ENCODE peak calls at places on chromosomes 1 and 21, in five cellular contexts. One of them, this sample, is unnamed.

GRCh38 chr1:224707849-224708725 is 92.0 kb downstream of the CNIH3 start:
- DNase-seq in fibroblast of the aortic adventitia: peak; percentile 86
- DNase-seq in upper lobe of left lung: no peak
- DNase-seq in naive thymus-derived CD4-positive, alpha-beta T cell: no peak
- DNase-seq in stomach: no peak
- DNase-seq in this sample: no peak

GRCh38 chr1:76035053-76035452 is 39.5 kb upstream of the ST6GALNAC3 start:
- DNase-seq in upper lobe of left lung: no peak
- DNase-seq in naive thymus-derived CD4-positive, alpha-beta T cell: no peak
- DNase-seq in stomach: no peak
- DNase-seq in fibroblast of the aortic adventitia: no peak
- DNase-seq in this sample: peak; percentile 31

GRCh38 chr1:220843481-220844011 is 35.7 kb upstream of the HLX start:
- DNase-seq in upper lobe of left lung: no peak
- DNase-seq in fibroblast of the aortic adventitia: peak; percentile 94
- DNase-seq in stomach: no peak
- DNase-seq in naive thymus-derived CD4-positive, alpha-beta T cell: no peak
- DNase-seq in this sample: no peak

GRCh38 chr1:202170726-202171125 is 10.3 kb upstream of the PTPN7 start:
- DNase-seq in fibroblast of the aortic adventitia: no peak
- DNase-seq in naive thymus-derived CD4-positive, alpha-beta T cell: no peak
- DNase-seq in upper lobe of left lung: no peak
- DNase-seq in stomach: no peak
- DNase-seq in this sample: peak; percentile 51

GRCh38 chr1:79259390-79260336 is 253.1 kb upstream of the ADGRL4 start:
- DNase-seq in stomach: no peak
- DNase-seq in fibroblast of the aortic adventitia: peak; percentile 75
- DNase-seq in naive thymus-derived CD4-positive, alpha-beta T cell: no peak
- DNase-seq in upper lobe of left lung: no peak
- DNase-seq in this sample: peak; percentile 52

GRCh38 chr21:31326478-31327247 is 17.4 kb downstream of the TIAM1 start:
- DNase-seq in naive thymus-derived CD4-positive, alpha-beta T cell: peak; percentile 48
- DNase-seq in stomach: no peak
- DNase-seq in fibroblast of the aortic adventitia: peak; percentile 51
- DNase-seq in upper lobe of left lung: no peak
- DNase-seq in this sample: no peak

GRCh38 chr1:88608139-88608943 is 75.7 kb upstream of the PKN2 start:
- DNase-seq in upper lobe of left lung: no peak
- DNase-seq in fibroblast of the aortic adventitia: peak; percentile 43
- DNase-seq in stomach: no peak
- DNase-seq in naive thymus-derived CD4-positive, alpha-beta T cell: no peak
- DNase-seq in this sample: peak; percentile 95

GRCh38 chr1:168092566-168093355 is 44.0 kb downstream of the GPR161 start:
- DNase-seq in stomach: no peak
- DNase-seq in naive thymus-derived CD4-positive, alpha-beta T cell: no peak
- DNase-seq in upper lobe of left lung: no peak
- DNase-seq in fibroblast of the aortic adventitia: peak; percentile 35
- DNase-seq in this sample: peak; percentile 3

GRCh38 chr1:1283821-1284220 is 3.6 kb downstream of the SCNN1D start:
- DNase-seq in fibroblast of the aortic adventitia: no peak
- DNase-seq in stomach: no peak
- DNase-seq in upper lobe of left lung: peak; percentile 23
- DNase-seq in naive thymus-derived CD4-positive, alpha-beta T cell: no peak
- DNase-seq in this sample: no peak

GRCh38 chr1:198495635-198496034 is 44.8 kb downstream of the ATP6V1G3 start:
- DNase-seq in upper lobe of left lung: no peak
- DNase-seq in stomach: no peak
- DNase-seq in fibroblast of the aortic adventitia: peak; percentile 23
- DNase-seq in naive thymus-derived CD4-positive, alpha-beta T cell: no peak
- DNase-seq in this sample: no peak

GRCh38 chr1:17874231-17874630 is 119.1 kb downstream of the ACTL8 start:
- DNase-seq in fibroblast of the aortic adventitia: peak; percentile 94
- DNase-seq in naive thymus-derived CD4-positive, alpha-beta T cell: no peak
- DNase-seq in upper lobe of left lung: no peak
- DNase-seq in stomach: no peak
- DNase-seq in this sample: no peak

GRCh38 chr1:10724052-10724494 is 72.4 kb downstream of the CASZ1 start:
- DNase-seq in naive thymus-derived CD4-positive, alpha-beta T cell: no peak
- DNase-seq in stomach: peak; percentile 95
- DNase-seq in fibroblast of the aortic adventitia: peak; percentile 39
- DNase-seq in upper lobe of left lung: no peak
- DNase-seq in this sample: peak; percentile 99

GRCh38 chr1:24075946-24076345 is 36.0 kb downstream of the MYOM3 start:
- DNase-seq in upper lobe of left lung: no peak
- DNase-seq in fibroblast of the aortic adventitia: no peak
- DNase-seq in naive thymus-derived CD4-positive, alpha-beta T cell: no peak
- DNase-seq in stomach: no peak
- DNase-seq in this sample: no peak

GRCh38 chr21:36320421-36321324 is 676 bp downstream of the MORC3 start:
- DNase-seq in upper lobe of left lung: no peak
- DNase-seq in stomach: peak; percentile 64
- DNase-seq in fibroblast of the aortic adventitia: peak; percentile 58
- DNase-seq in naive thymus-derived CD4-positive, alpha-beta T cell: peak; percentile 77
- DNase-seq in this sample: peak; percentile 43

GRCh38 chr1:183953031-183953430 is 84.5 kb downstream of the COLGALT2 start:
- DNase-seq in naive thymus-derived CD4-positive, alpha-beta T cell: no peak
- DNase-seq in stomach: no peak
- DNase-seq in fibroblast of the aortic adventitia: no peak
- DNase-seq in upper lobe of left lung: no peak
- DNase-seq in this sample: peak; percentile 9

GRCh38 chr1:168386949-168387586 is 106.4 kb downstream of the TBX19 start:
- DNase-seq in stomach: peak; percentile 68
- DNase-seq in upper lobe of left lung: peak; percentile 93
- DNase-seq in fibroblast of the aortic adventitia: no peak
- DNase-seq in naive thymus-derived CD4-positive, alpha-beta T cell: peak; percentile 69
- DNase-seq in this sample: no peak

GRCh38 chr1:203148127-203148526 is 20.6 kb downstream of the ADORA1 start:
- DNase-seq in fibroblast of the aortic adventitia: no peak
- DNase-seq in stomach: peak; percentile 45
- DNase-seq in naive thymus-derived CD4-positive, alpha-beta T cell: no peak
- DNase-seq in upper lobe of left lung: no peak
- DNase-seq in this sample: peak; percentile 39

GRCh38 chr1:244327533-244327932 is 124.2 kb downstream of the ADSS2 start:
- DNase-seq in stomach: no peak
- DNase-seq in upper lobe of left lung: no peak
- DNase-seq in naive thymus-derived CD4-positive, alpha-beta T cell: no peak
- DNase-seq in fibroblast of the aortic adventitia: no peak
- DNase-seq in this sample: no peak

GRCh38 chr1:37890378-37891014 is 31.1 kb upstream of the MTF1 start:
- DNase-seq in naive thymus-derived CD4-positive, alpha-beta T cell: no peak
- DNase-seq in upper lobe of left lung: no peak
- DNase-seq in fibroblast of the aortic adventitia: peak; percentile 45
- DNase-seq in stomach: no peak
- DNase-seq in this sample: peak; percentile 98

GRCh38 chr1:115649964-115650363 is 8.2 kb downstream of the VANGL1 start:
- DNase-seq in fibroblast of the aortic adventitia: no peak
- DNase-seq in naive thymus-derived CD4-positive, alpha-beta T cell: no peak
- DNase-seq in upper lobe of left lung: no peak
- DNase-seq in stomach: peak; percentile 74
- DNase-seq in this sample: no peak

GRCh38 chr1:193019442-193020026 is 39.6 kb downstream of the UCHL5 start:
- DNase-seq in naive thymus-derived CD4-positive, alpha-beta T cell: no peak
- DNase-seq in stomach: no peak
- DNase-seq in upper lobe of left lung: no peak
- DNase-seq in fibroblast of the aortic adventitia: peak; percentile 86
- DNase-seq in this sample: peak; percentile 63

GRCh38 chr1:21573971-21574458 is 64.8 kb downstream of the ALPL start:
- DNase-seq in stomach: peak; percentile 80
- DNase-seq in naive thymus-derived CD4-positive, alpha-beta T cell: peak; percentile 28
- DNase-seq in upper lobe of left lung: no peak
- DNase-seq in fibroblast of the aortic adventitia: peak; percentile 95
- DNase-seq in this sample: peak; percentile 89

GRCh38 chr1:73161418-73161817 is 879.1 kb upstream of the NEGR1 start:
- DNase-seq in stomach: no peak
- DNase-seq in upper lobe of left lung: no peak
- DNase-seq in naive thymus-derived CD4-positive, alpha-beta T cell: no peak
- DNase-seq in fibroblast of the aortic adventitia: no peak
- DNase-seq in this sample: no peak

GRCh38 chr1:56577859-56578663 is 1.3 kb downstream of the PLPP3 start:
- DNase-seq in naive thymus-derived CD4-positive, alpha-beta T cell: no peak
- DNase-seq in stomach: peak; percentile 84
- DNase-seq in fibroblast of the aortic adventitia: peak; percentile 52
- DNase-seq in upper lobe of left lung: peak; percentile 81
- DNase-seq in this sample: peak; percentile 34

This sample was measured in NCI-H510A treated with DMSO at 0.1 percent for 48 hours.